ENCODE peak calls at places on chromosomes 6 and 20, in six cellular contexts. F is AG04449; G is choroid plexus epithelial cell; T is bronchial epithelial cell; R is GM10248; M is CD8-positive, alpha-beta T cell. S is an unnamed sample.

GRCh38 chr6:44180406-44180805 is 21.8 kb downstream of the CAPN11 start:
- DNase-seq in T (no peak), M (no peak), R (no peak), F (no peak), G (no peak), S (no peak)

GRCh38 chr20:44019638-44020335 is 105.1 kb downstream of the TOX2 start:
- DNase-seq in R (no peak), F (no peak), G (peak), T (no peak), M (no peak), S (no peak)

GRCh38 chr6:166435574-166435973 is 52.8 kb upstream of the MPC1 start:
- DNase-seq in G (peak), T (peak), F (no peak), R (no peak), M (peak), S (no peak)

GRCh38 chr6:47004458-47004857 is 37.7 kb downstream of the ADGRF1 start:
- DNase-seq in F (no peak), R (no peak), G (no peak), T (peak), M (no peak), S (no peak)

GRCh38 chr6:37630281-37630799 is 67.3 kb downstream of the MDGA1 start:
- DNase-seq in R (no peak), G (peak), T (peak), F (peak), M (no peak), S (peak)

GRCh38 chr6:111767752-111768430 is 105.4 kb downstream of the FYN start:
- DNase-seq in T (no peak), M (no peak), F (no peak), G (no peak), R (no peak), S (no peak)

GRCh38 chr6:109715616-109716015 is 24.5 kb downstream of the FIG4 start:
- DNase-seq in T (no peak), F (no peak), M (no peak), G (no peak), R (no peak), S (no peak)

GRCh38 chr20:25987073-25987927 is 290.6 kb upstream of the ZNF337 start:
- DNase-seq in F (no peak), G (peak), M (peak), R (no peak), T (peak), S (no peak)

GRCh38 chr6:109082178-109082577 is 12.5 kb downstream of the SESN1 start:
- DNase-seq in F (no peak), G (peak), T (peak), M (no peak), R (no peak), S (no peak)

GRCh38 chr20:44856847-44857448 is 28.6 kb upstream of the YWHAB start:
- DNase-seq in M (no peak), F (no peak), R (no peak), G (no peak), T (no peak), S (no peak)

GRCh38 chr20:40955326-40955725 is 73.3 kb upstream of the TOP1 start:
- DNase-seq in R (no peak), G (no peak), F (no peak), M (no peak), T (no peak), S (no peak)

GRCh38 chr20:45337367-45338120 is 10.7 kb downstream of the SDC4 start:
- DNase-seq in T (peak), M (no peak), F (peak), R (no peak), G (peak), S (peak)

GRCh38 chr20:36519944-36520343 is 21.4 kb upstream of the MYL9 start:
- DNase-seq in F (no peak), R (no peak), G (peak), T (no peak), M (no peak), S (no peak)

GRCh38 chr6:57195457-57195856 is 23.3 kb downstream of the BAG2 start:
- DNase-seq in G (no peak), F (no peak), T (no peak), R (no peak), M (no peak), S (no peak)

GRCh38 chr6:131547524-131547923 is 25.5 kb upstream of the ARG1 start:
- DNase-seq in G (no peak), R (no peak), T (no peak), M (no peak), F (no peak), S (no peak)

GRCh38 chr6:150395388-150396009 is 26.7 kb downstream of the IYD start:
- DNase-seq in R (peak), M (no peak), F (no peak), T (peak), G (peak), S (peak)

GRCh38 chr6:72916906-72917305 is 295.0 kb downstream of the KCNQ5 start:
- DNase-seq in T (no peak), F (no peak), M (no peak), R (no peak), G (no peak), S (no peak)

GRCh38 chr6:44386929-44387345 is 569 bp upstream of the CDC5L start:
- DNase-seq in M (no peak), G (peak), T (peak), F (no peak), R (no peak), S (no peak)

GRCh38 chr6:42200035-42200434 is 5.3 kb upstream of the GUCA1B start:
- DNase-seq in T (peak), R (no peak), M (no peak), G (peak), F (peak), S (peak)

GRCh38 chr6:21109421-21110178 is 484.0 kb upstream of the SOX4 start:
- DNase-seq in T (peak), G (peak), R (no peak), M (no peak), F (peak), S (peak)

GRCh38 chr6:35498407-35499045 is 1.6 kb upstream of the TEAD3 start:
- DNase-seq in G (no peak), T (no peak), M (no peak), R (no peak), F (no peak), S (no peak)

GRCh38 chr6:35496036-35496850 is 636 bp downstream of the TEAD3 start:
- DNase-seq in T (no peak), M (no peak), R (no peak), G (no peak), F (no peak), S (no peak)

GRCh38 chr6:35496851-35497570 is at the start of gene TEAD3:
- DNase-seq in R (peak), M (no peak), F (no peak), G (peak), T (peak), S (no peak)

GRCh38 chr6:35499372-35499771 is 2.5 kb upstream of the TEAD3 start:
- DNase-seq in M (no peak), F (no peak), R (no peak), G (no peak), T (no peak), S (no peak)

GRCh38 chr6:35497571-35498406 is 910 bp upstream of the TEAD3 start:
- DNase-seq in R (peak), T (peak), F (no peak), M (no peak), G (peak), S (peak)
- TF ChIP-seq CTCF in R (no peak), T (peak), F (no peak), M (no peak), G (peak), S (no peak)

GRCh38 chr6:14863896-14864850 is 381.7 kb upstream of the JARID2 start:
- DNase-seq in F (no peak), R (no peak), T (no peak), M (no peak), G (no peak), S (no peak)
- TF ChIP-seq CTCF in F (no peak), R (no peak), T (no peak), M (no peak), G (peak), S (no peak)

DNA sequence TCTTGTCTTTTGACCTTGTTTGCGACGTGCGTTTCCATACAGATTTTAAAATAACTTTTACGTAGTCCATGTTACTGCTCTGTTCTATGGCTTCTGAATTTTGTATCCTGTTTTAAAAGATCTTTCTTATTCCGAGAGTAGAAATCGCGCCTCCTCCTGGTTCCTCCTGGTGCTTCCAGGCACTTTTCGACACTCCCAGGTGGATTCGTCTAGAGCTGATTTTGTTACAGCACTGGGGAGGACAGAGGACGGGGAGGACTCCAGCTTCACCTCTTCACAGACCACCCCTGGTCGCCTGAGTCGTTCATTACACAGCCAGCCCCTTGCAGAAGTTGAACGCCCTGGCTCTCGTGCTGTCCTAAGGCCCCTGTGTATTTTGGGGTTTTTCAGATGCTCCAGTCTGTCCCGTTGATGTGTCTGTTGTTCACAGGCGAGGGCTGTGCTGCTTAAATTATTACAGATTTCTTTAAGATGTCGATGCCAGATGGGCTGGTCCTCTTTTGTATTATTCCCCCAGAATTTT is 30.4 kb downstream of the COL20A1 start:
- DNase-seq in F (no peak), T (no peak), G (no peak), M (no peak), R (no peak), S (no peak)
- TF ChIP-seq CTCF in F (no peak), T (no peak), G (peak), M (no peak), R (no peak), S (no peak)

GRCh38 chr6:32239462-32239861 is 15.6 kb upstream of the NOTCH4 start:
- DNase-seq in F (no peak), G (no peak), M (no peak), T (no peak), R (no peak), S (no peak)

GRCh38 chr6:32244270-32244669 is 20.4 kb upstream of the NOTCH4 start:
- DNase-seq in M (no peak), G (no peak), R (no peak), F (no peak), T (no peak), S (no peak)

GRCh38 chr6:32244946-32245398 is 21.1 kb upstream of the NOTCH4 start:
- DNase-seq in R (peak), M (peak), G (peak), T (peak), F (no peak), S (peak)

DNA sequence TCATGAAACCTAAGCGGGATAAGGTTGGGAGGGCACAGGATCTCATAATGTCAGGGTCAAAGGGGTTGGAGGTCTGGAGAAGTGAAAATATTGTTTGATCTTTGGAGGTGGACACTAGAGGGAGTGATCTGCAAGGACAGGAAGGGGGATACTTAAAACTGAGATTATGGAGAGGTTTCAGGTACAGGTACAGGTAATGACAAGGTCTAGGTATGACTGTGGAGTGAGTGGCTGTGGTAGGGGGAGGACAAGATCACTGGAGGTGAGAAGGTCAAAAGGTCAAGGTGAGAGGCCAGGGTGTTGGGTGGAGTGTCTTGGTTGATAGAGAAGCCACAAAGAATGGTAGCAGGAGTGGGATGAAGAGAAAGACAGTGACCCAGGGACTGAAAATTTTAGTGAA is 16.8 kb upstream of the NOTCH4 start:
- DNase-seq in R (no peak), T (no peak), F (no peak), G (no peak), M (no peak), S (no peak)
- TF ChIP-seq CTCF in R (no peak), T (no peak), F (no peak), G (peak), M (no peak), S (peak)

GRCh38 chr6:12481292-12481691 is 191.1 kb downstream of the EDN1 start:
- DNase-seq in F (no peak), R (no peak), T (no peak), G (no peak), M (no peak), S (no peak)

GRCh38 chr6:12480379-12480778 is 190.2 kb downstream of the EDN1 start:
- DNase-seq in T (no peak), R (no peak), G (no peak), M (no peak), F (no peak), S (no peak)

GRCh38 chr6:12484519-12484918 is 194.4 kb downstream of the EDN1 start:
- DNase-seq in M (no peak), R (no peak), G (no peak), T (no peak), F (no peak), S (no peak)

GRCh38 chr6:12483712-12484111 is 193.6 kb downstream of the EDN1 start:
- DNase-seq in M (no peak), T (peak), F (peak), R (peak), G (peak), S (peak)

DNA sequence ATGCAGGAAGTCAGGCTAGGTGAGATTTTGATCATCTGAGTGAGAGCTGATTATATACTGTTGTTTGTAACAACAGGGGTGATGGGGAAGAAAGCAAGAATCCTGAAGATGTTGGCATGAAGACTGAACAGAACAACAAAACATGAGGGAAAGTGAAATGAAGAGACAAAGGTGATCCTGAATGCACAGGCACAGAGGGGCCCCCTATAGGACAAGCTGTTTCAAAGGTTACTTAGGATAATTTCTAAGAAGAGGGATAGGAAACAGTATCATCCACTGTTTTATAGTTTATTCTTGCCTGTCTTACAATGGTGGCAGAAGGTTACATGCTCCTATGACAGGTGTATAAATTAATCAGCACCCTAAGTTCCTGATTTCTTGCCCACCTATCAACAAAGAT is 192.2 kb downstream of the EDN1 start:
- DNase-seq in F (no peak), T (no peak), R (no peak), G (no peak), M (no peak), S (no peak)
- TF ChIP-seq CTCF in F (no peak), T (peak), R (peak), G (peak), M (no peak), S (peak)

GRCh38 chr20:39878321-39878720 is 810.7 kb downstream of the MAFB start:
- DNase-seq in T (no peak), R (no peak), F (no peak), G (no peak), M (no peak), S (no peak)

GRCh38 chr20:39877792-39878191 is 811.2 kb downstream of the MAFB start:
- DNase-seq in R (no peak), T (no peak), F (no peak), G (no peak), M (no peak), S (no peak)

GRCh38 chr20:39878809-39879208 is 810.2 kb downstream of the MAFB start:
- DNase-seq in G (peak), F (no peak), T (peak), M (no peak), R (no peak), S (no peak)

GRCh38 chr20:39879296-39879695 is 809.7 kb downstream of the MAFB start:
- DNase-seq in F (no peak), G (no peak), T (peak), M (no peak), R (no peak), S (no peak)

GRCh38 chr20:39880890-39881289 is 808.1 kb downstream of the MAFB start:
- DNase-seq in G (peak), M (no peak), R (no peak), T (peak), F (no peak), S (no peak)
- TF ChIP-seq CTCF in G (peak), M (no peak), R (no peak), T (peak), F (no peak), S (peak)

GRCh38 chr20:11676618-11677289 is 240.9 kb upstream of the BTBD3 start:
- DNase-seq in G (peak), T (peak), M (no peak), F (no peak), R (peak), S (peak)
- TF ChIP-seq CTCF in G (peak), T (peak), M (no peak), F (peak), R (peak), S (peak)